ENCODE peak calls at places on chromosomes 6 and 20, in nine cellular contexts. One of them, this sample, is unnamed.

GRCh38 chr6:168355716-168356522 is 36.3 kb upstream of the DACT2 start:
- DNase-seq in gastrocnemius medialis: no peak
- DNase-seq in T-cell: no peak
- DNase-seq in LoVo: peak; percentile 28
- DNase-seq in nephron progenitor cell: peak; percentile 77
- DNase-seq in left ventricle myocardium inferior: peak; percentile 56
- DNase-seq in islet precursor cell: peak; percentile 77
- DNase-seq in type B pancreatic cell: peak; percentile 78
- DNase-seq in RPMI8226: peak; percentile 69
- DNase-seq in this sample: no peak

GRCh38 chr20:42855896-42856295 is 333.8 kb downstream of the PTPRT start:
- DNase-seq in gastrocnemius medialis: no peak
- DNase-seq in T-cell: no peak
- DNase-seq in LoVo: no peak
- DNase-seq in nephron progenitor cell: no peak
- DNase-seq in left ventricle myocardium inferior: no peak
- DNase-seq in islet precursor cell: no peak
- DNase-seq in type B pancreatic cell: no peak
- DNase-seq in RPMI8226: no peak
- DNase-seq in this sample: no peak

GRCh38 chr6:753486-753885 is 60.5 kb upstream of the EXOC2 start:
- DNase-seq in gastrocnemius medialis: no peak
- DNase-seq in T-cell: no peak
- DNase-seq in LoVo: peak; percentile 18
- DNase-seq in nephron progenitor cell: no peak
- DNase-seq in left ventricle myocardium inferior: no peak
- DNase-seq in islet precursor cell: no peak
- DNase-seq in type B pancreatic cell: no peak
- DNase-seq in RPMI8226: no peak
- DNase-seq in this sample: no peak

GRCh38 chr6:24614648-24615047 is 31.3 kb downstream of the KIAA0319 start:
- DNase-seq in gastrocnemius medialis: no peak
- DNase-seq in T-cell: no peak
- DNase-seq in LoVo: no peak
- DNase-seq in nephron progenitor cell: no peak
- DNase-seq in left ventricle myocardium inferior: no peak
- DNase-seq in islet precursor cell: no peak
- DNase-seq in type B pancreatic cell: no peak
- DNase-seq in RPMI8226: no peak
- DNase-seq in this sample: no peak

GRCh38 chr20:40880716-40881104 is 147.9 kb upstream of the TOP1 start:
- DNase-seq in gastrocnemius medialis: no peak
- DNase-seq in T-cell: no peak
- DNase-seq in LoVo: no peak
- DNase-seq in nephron progenitor cell: no peak
- DNase-seq in left ventricle myocardium inferior: no peak
- DNase-seq in islet precursor cell: no peak
- DNase-seq in type B pancreatic cell: no peak
- DNase-seq in RPMI8226: no peak
- DNase-seq in this sample: no peak

GRCh38 chr6:2854394-2854982 is 12.8 kb upstream of the SERPINB1 start:
- DNase-seq in gastrocnemius medialis: no peak
- DNase-seq in T-cell: no peak
- DNase-seq in LoVo: peak; percentile 39
- DNase-seq in nephron progenitor cell: no peak
- DNase-seq in left ventricle myocardium inferior: no peak
- DNase-seq in islet precursor cell: no peak
- DNase-seq in type B pancreatic cell: no peak
- DNase-seq in RPMI8226: no peak
- DNase-seq in this sample: no peak

GRCh38 chr6:33976425-33977360 is 169.2 kb downstream of the GRM4 start:
- DNase-seq in gastrocnemius medialis: no peak
- DNase-seq in T-cell: no peak
- DNase-seq in LoVo: no peak
- DNase-seq in nephron progenitor cell: no peak
- DNase-seq in left ventricle myocardium inferior: no peak
- DNase-seq in islet precursor cell: peak; percentile 47
- DNase-seq in type B pancreatic cell: peak; percentile 36
- DNase-seq in RPMI8226: no peak
- DNase-seq in this sample: no peak

GRCh38 chr6:131062245-131063027 is 609 bp downstream of the EPB41L2 start:
- DNase-seq in gastrocnemius medialis: no peak
- DNase-seq in T-cell: peak; percentile 5
- DNase-seq in LoVo: no peak
- DNase-seq in nephron progenitor cell: peak; percentile 49
- DNase-seq in left ventricle myocardium inferior: no peak
- DNase-seq in islet precursor cell: peak; percentile 62
- DNase-seq in type B pancreatic cell: no peak
- DNase-seq in RPMI8226: no peak
- DNase-seq in this sample: peak; percentile 6

This sample was measured in T-helper 9 cell.